ENCODE peak calls at places on chromosomes 1 and 21, in six cellular contexts. D is sciatic nerve, P is EH, I is NCI-H510A, N is KG1, W is stromal cell of bone marrow. O is an unnamed sample.

GRCh38 chr1:47436304-47436978 is 1.4 kb upstream of the FOXD2 start:
- DNase-seq in D (peak), P (peak), I (peak), N (peak), W (peak), O (peak)

GRCh38 chr1:92843429-92844352 is 11.9 kb downstream of the RPL5 start:
- DNase-seq in D (no peak), P (no peak), I (no peak), N (no peak), W (no peak), O (no peak)

GRCh38 chr1:71038942-71039341 is 8.7 kb downstream of the PTGER3 start:
- DNase-seq in D (no peak), P (no peak), I (no peak), N (no peak), W (no peak), O (no peak)

GRCh38 chr21:45607021-45607921 is 36.3 kb upstream of the PCBP3 start:
- DNase-seq in D (peak), P (peak), I (no peak), N (no peak), W (no peak), O (no peak)

GRCh38 chr1:113608371-113608770 is 150.9 kb downstream of the PHTF1 start:
- DNase-seq in D (no peak), P (no peak), I (no peak), N (no peak), W (no peak), O (no peak)

GRCh38 chr1:226761322-226761721 is 22.2 kb upstream of the ITPKB start:
- DNase-seq in D (no peak), P (no peak), I (no peak), N (no peak), W (no peak), O (no peak)

GRCh38 chr21:32572574-32573420 is 12.5 kb downstream of the TCP10L start:
- DNase-seq in D (no peak), P (no peak), I (no peak), N (no peak), W (no peak), O (no peak)

GRCh38 chr1:24923485-24924113 is 6.5 kb downstream of the RUNX3 start:
- DNase-seq in D (no peak), P (no peak), I (no peak), N (no peak), W (no peak), O (no peak)

GRCh38 chr1:118767971-118768370 is 220.2 kb downstream of the TBX15 start:
- DNase-seq in D (no peak), P (no peak), I (no peak), N (no peak), W (no peak), O (no peak)

GRCh38 chr21:35637431-35637830 is 422.9 kb downstream of the SETD4 start:
- DNase-seq in D (no peak), P (peak), I (no peak), N (no peak), W (peak), O (no peak)

GRCh38 chr1:92883297-92883696 is 51.5 kb downstream of the RPL5 start:
- DNase-seq in D (no peak), P (peak), I (no peak), N (no peak), W (no peak), O (no peak)

GRCh38 chr1:98323396-98323795 is 338.1 kb upstream of the SNX7 start:
- DNase-seq in D (no peak), P (peak), I (no peak), N (no peak), W (peak), O (peak)

GRCh38 chr1:10745886-10746455 is 50.5 kb downstream of the CASZ1 start:
- DNase-seq in D (no peak), P (no peak), I (peak), N (no peak), W (no peak), O (no peak)

GRCh38 chr1:54077359-54077758 is 24.0 kb downstream of the TCEANC2 start:
- DNase-seq in D (no peak), P (no peak), I (no peak), N (no peak), W (no peak), O (no peak)

GRCh38 chr1:197140123-197140522 is 6.3 kb downstream of the ASPM start:
- DNase-seq in D (no peak), P (peak), I (no peak), N (no peak), W (no peak), O (no peak)

GRCh38 chr1:8122477-8123407 is 96.6 kb upstream of the ERRFI1 start:
- DNase-seq in D (no peak), P (peak), I (no peak), N (no peak), W (no peak), O (no peak)

GRCh38 chr21:42834730-42835191 is 44.6 kb downstream of the WDR4 start:
- DNase-seq in D (peak), P (no peak), I (no peak), N (no peak), W (no peak), O (no peak)